ENCODE peak calls at places on chromosomes 12 and 14, in six cellular contexts. One of them, this sample, is unnamed.

GRCh38 chr14:55386037-55386798 is 25.4 kb downstream of the ATG14 start:
- DNase-seq in heart right ventricle: no peak
- DNase-seq in type B pancreatic cell: no peak
- DNase-seq in glutamatergic neuron: no peak
- DNase-seq in cardiac muscle cell: no peak
- DNase-seq in esophagus squamous epithelium: no peak
- DNase-seq in this sample: no peak

GRCh38 chr14:69049675-69050074 is 70.6 kb upstream of the ACTN1 start:
- DNase-seq in heart right ventricle: no peak
- DNase-seq in type B pancreatic cell: no peak
- DNase-seq in glutamatergic neuron: no peak
- DNase-seq in cardiac muscle cell: peak; percentile 95
- DNase-seq in esophagus squamous epithelium: no peak
- DNase-seq in this sample: no peak

GRCh38 chr12:5505116-5505515 is 73.2 kb downstream of the NTF3 start:
- DNase-seq in heart right ventricle: no peak
- DNase-seq in type B pancreatic cell: peak; percentile 18
- DNase-seq in glutamatergic neuron: no peak
- DNase-seq in cardiac muscle cell: no peak
- DNase-seq in esophagus squamous epithelium: no peak
- DNase-seq in this sample: no peak

GRCh38 chr12:109529618-109530300 is 43.5 kb downstream of the MMAB start:
- DNase-seq in heart right ventricle: no peak
- DNase-seq in type B pancreatic cell: no peak
- DNase-seq in glutamatergic neuron: no peak
- DNase-seq in cardiac muscle cell: no peak
- DNase-seq in esophagus squamous epithelium: no peak
- DNase-seq in this sample: no peak

GRCh38 chr12:113059071-113059595 is 2.6 kb downstream of the DTX1 start:
- DNase-seq in heart right ventricle: no peak
- DNase-seq in type B pancreatic cell: no peak
- DNase-seq in glutamatergic neuron: no peak
- DNase-seq in cardiac muscle cell: no peak
- DNase-seq in esophagus squamous epithelium: no peak
- DNase-seq in this sample: no peak

GRCh38 chr14:104968153-104968527 is 10.0 kb downstream of the AHNAK2 start:
- DNase-seq in heart right ventricle: peak; percentile 82
- DNase-seq in type B pancreatic cell: no peak
- DNase-seq in glutamatergic neuron: peak; percentile 52
- DNase-seq in cardiac muscle cell: peak; percentile 72
- DNase-seq in esophagus squamous epithelium: no peak
- DNase-seq in this sample: peak; percentile 57

GRCh38 chr14:102510616-102511520 is 1.3 kb upstream of the ANKRD9 start:
- DNase-seq in heart right ventricle: peak; percentile 59
- DNase-seq in type B pancreatic cell: no peak
- DNase-seq in glutamatergic neuron: peak; percentile 58
- DNase-seq in cardiac muscle cell: peak; percentile 29
- DNase-seq in esophagus squamous epithelium: no peak
- DNase-seq in this sample: peak; percentile 84

GRCh38 chr14:63157195-63157594 is 47.0 kb upstream of the RHOJ start:
- DNase-seq in heart right ventricle: no peak
- DNase-seq in type B pancreatic cell: no peak
- DNase-seq in glutamatergic neuron: no peak
- DNase-seq in cardiac muscle cell: no peak
- DNase-seq in esophagus squamous epithelium: no peak
- DNase-seq in this sample: no peak

GRCh38 chr14:68756071-68756481 is 36.8 kb downstream of the ZFP36L1 start:
- DNase-seq in heart right ventricle: no peak
- DNase-seq in type B pancreatic cell: no peak
- DNase-seq in glutamatergic neuron: no peak
- DNase-seq in cardiac muscle cell: no peak
- DNase-seq in esophagus squamous epithelium: no peak
- DNase-seq in this sample: no peak

GRCh38 chr12:44771485-44771884 is 104.6 kb downstream of the NELL2 start:
- DNase-seq in heart right ventricle: no peak
- DNase-seq in type B pancreatic cell: no peak
- DNase-seq in glutamatergic neuron: no peak
- DNase-seq in cardiac muscle cell: no peak
- DNase-seq in esophagus squamous epithelium: no peak
- DNase-seq in this sample: no peak

GRCh38 chr14:57293851-57294837 is 25.4 kb downstream of the AP5M1 start:
- DNase-seq in heart right ventricle: no peak
- DNase-seq in type B pancreatic cell: no peak
- DNase-seq in glutamatergic neuron: no peak
- DNase-seq in cardiac muscle cell: peak; percentile 35
- DNase-seq in esophagus squamous epithelium: no peak
- DNase-seq in this sample: no peak

GRCh38 chr14:51147183-51147582 is 52.3 kb upstream of the TRIM9 start:
- DNase-seq in heart right ventricle: no peak
- DNase-seq in type B pancreatic cell: no peak
- DNase-seq in glutamatergic neuron: no peak
- DNase-seq in cardiac muscle cell: peak; percentile 62
- DNase-seq in esophagus squamous epithelium: no peak
- DNase-seq in this sample: no peak

GRCh38 chr14:64762044-64763034 is 58.1 kb downstream of the PLEKHG3 start:
- DNase-seq in heart right ventricle: peak; percentile 85
- DNase-seq in type B pancreatic cell: peak; percentile 83
- DNase-seq in glutamatergic neuron: peak; percentile 72
- DNase-seq in cardiac muscle cell: peak; percentile 97
- DNase-seq in esophagus squamous epithelium: no peak
- DNase-seq in this sample: peak; percentile 43

GRCh38 chr14:53696217-53696965 is 260.2 kb downstream of the BMP4 start:
- DNase-seq in heart right ventricle: no peak
- DNase-seq in type B pancreatic cell: no peak
- DNase-seq in glutamatergic neuron: no peak
- DNase-seq in cardiac muscle cell: no peak
- DNase-seq in esophagus squamous epithelium: no peak
- DNase-seq in this sample: no peak

GRCh38 chr14:49586673-49587460 is 687 bp upstream of the RPS29 start:
- DNase-seq in heart right ventricle: peak; percentile 20
- DNase-seq in type B pancreatic cell: no peak
- DNase-seq in glutamatergic neuron: peak; percentile 31
- DNase-seq in cardiac muscle cell: peak; percentile 82
- DNase-seq in esophagus squamous epithelium: no peak
- DNase-seq in this sample: peak; percentile 30

GRCh38 chr14:79369359-79370332 is 841.7 kb downstream of the DIO2 start:
- DNase-seq in heart right ventricle: no peak
- DNase-seq in type B pancreatic cell: no peak
- DNase-seq in glutamatergic neuron: no peak
- DNase-seq in cardiac muscle cell: peak; percentile 95
- DNase-seq in esophagus squamous epithelium: no peak
- DNase-seq in this sample: no peak

GRCh38 chr12:40581889-40582288 is 110.3 kb upstream of the CNTN1 start:
- DNase-seq in heart right ventricle: no peak
- DNase-seq in type B pancreatic cell: no peak
- DNase-seq in glutamatergic neuron: no peak
- DNase-seq in cardiac muscle cell: no peak
- DNase-seq in esophagus squamous epithelium: no peak
- DNase-seq in this sample: no peak

GRCh38 chr12:14885718-14886201 is at the start of gene MGP:
- DNase-seq in heart right ventricle: no peak
- DNase-seq in type B pancreatic cell: no peak
- DNase-seq in glutamatergic neuron: no peak
- DNase-seq in cardiac muscle cell: peak; percentile 98
- DNase-seq in esophagus squamous epithelium: no peak
- DNase-seq in this sample: no peak

GRCh38 chr12:112584266-112584722 is 165.5 kb downstream of the PTPN11 start:
- DNase-seq in heart right ventricle: no peak
- DNase-seq in type B pancreatic cell: no peak
- DNase-seq in glutamatergic neuron: no peak
- DNase-seq in cardiac muscle cell: no peak
- DNase-seq in esophagus squamous epithelium: no peak
- DNase-seq in this sample: no peak

GRCh38 chr14:64187331-64187730 is 106.8 kb downstream of the ESR2 start:
- DNase-seq in heart right ventricle: no peak
- DNase-seq in type B pancreatic cell: no peak
- DNase-seq in glutamatergic neuron: no peak
- DNase-seq in cardiac muscle cell: no peak
- DNase-seq in esophagus squamous epithelium: no peak
- DNase-seq in this sample: no peak

GRCh38 chr12:121026274-121027045 is 10.2 kb upstream of the C12orf43 start:
- DNase-seq in heart right ventricle: no peak
- DNase-seq in type B pancreatic cell: no peak
- DNase-seq in glutamatergic neuron: no peak
- DNase-seq in cardiac muscle cell: peak; percentile 19
- DNase-seq in esophagus squamous epithelium: no peak
- DNase-seq in this sample: no peak

GRCh38 chr12:18250313-18250916 is 10.9 kb upstream of the PIK3C2G start:
- DNase-seq in heart right ventricle: no peak
- DNase-seq in type B pancreatic cell: no peak
- DNase-seq in glutamatergic neuron: no peak
- DNase-seq in cardiac muscle cell: peak; percentile 82
- DNase-seq in esophagus squamous epithelium: no peak
- DNase-seq in this sample: peak; percentile 24

GRCh38 chr12:64452559-64453329 is 824 bp downstream of the TBK1 start:
- DNase-seq in heart right ventricle: no peak
- DNase-seq in type B pancreatic cell: no peak
- DNase-seq in glutamatergic neuron: no peak
- DNase-seq in cardiac muscle cell: peak; percentile 83
- DNase-seq in esophagus squamous epithelium: no peak
- DNase-seq in this sample: no peak

GRCh38 chr12:131381716-131382430 is 329.0 kb upstream of the SFSWAP start:
- DNase-seq in heart right ventricle: no peak
- DNase-seq in type B pancreatic cell: no peak
- DNase-seq in glutamatergic neuron: no peak
- DNase-seq in cardiac muscle cell: no peak
- DNase-seq in esophagus squamous epithelium: no peak
- DNase-seq in this sample: peak; percentile 37

DNA sequence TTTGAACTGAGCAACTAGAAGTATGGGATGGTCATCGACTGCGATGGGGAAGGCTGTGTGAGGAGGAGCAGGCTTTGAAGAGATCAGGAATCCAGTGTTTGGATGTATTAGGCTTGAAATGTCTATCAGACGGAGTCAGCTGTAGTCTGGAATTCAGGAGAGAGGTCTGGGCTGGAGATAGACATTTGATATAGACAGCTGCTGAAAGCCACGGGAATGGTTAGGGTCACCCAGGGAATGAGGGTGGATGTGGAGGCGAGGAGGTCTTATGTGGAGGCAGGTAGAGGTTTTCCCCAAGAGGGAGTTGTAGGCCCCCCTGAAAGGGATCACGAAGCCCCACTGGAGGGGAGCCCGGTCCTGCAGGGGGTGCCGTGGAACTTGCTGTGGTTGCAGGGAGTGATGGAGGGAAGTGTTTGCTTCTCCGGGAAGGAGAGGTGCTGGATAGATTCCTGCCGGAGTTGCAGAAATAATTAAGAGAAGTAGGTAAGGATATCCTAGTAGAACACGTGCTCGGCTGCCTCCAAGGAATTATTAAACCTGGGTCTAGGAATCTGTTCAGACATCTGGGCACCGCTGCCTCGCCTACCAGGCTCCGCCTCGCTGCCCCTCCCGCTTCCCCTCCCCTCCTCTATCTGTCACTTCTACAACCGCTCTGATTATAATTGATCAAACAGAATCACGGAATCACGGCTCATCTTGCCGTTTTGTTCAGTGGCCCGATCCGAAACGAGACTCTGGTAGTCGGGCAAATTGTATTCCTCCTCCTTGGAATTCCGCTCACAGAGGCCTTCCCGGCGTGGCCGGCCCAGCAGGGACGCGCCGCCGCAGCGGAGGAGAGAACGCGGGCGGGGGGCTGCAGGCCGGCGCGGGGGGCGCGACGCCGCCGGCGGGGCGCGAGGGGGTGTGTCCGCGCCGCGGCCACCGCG is 824 bp upstream of the CACNA1C start:
- DNase-seq in heart right ventricle: no peak
- DNase-seq in type B pancreatic cell: no peak
- DNase-seq in glutamatergic neuron: peak; percentile 51
- DNase-seq in cardiac muscle cell: peak; percentile 13
- DNase-seq in esophagus squamous epithelium: no peak
- DNase-seq in this sample: peak; percentile 59
- TF ChIP-seq CTCF in heart right ventricle: peak; percentile 22
- TF ChIP-seq CTCF in type B pancreatic cell: no peak
- TF ChIP-seq CTCF in glutamatergic neuron: no peak
- TF ChIP-seq CTCF in cardiac muscle cell: peak; percentile 13
- TF ChIP-seq CTCF in esophagus squamous epithelium: no peak
- TF ChIP-seq CTCF in this sample: no peak

GRCh38 chr12:68349921-68350606 is 17.9 kb upstream of the MDM1 start:
- DNase-seq in heart right ventricle: no peak
- DNase-seq in type B pancreatic cell: no peak
- DNase-seq in glutamatergic neuron: no peak
- DNase-seq in cardiac muscle cell: no peak
- DNase-seq in esophagus squamous epithelium: no peak
- DNase-seq in this sample: no peak
- TF ChIP-seq CTCF in heart right ventricle: no peak
- TF ChIP-seq CTCF in type B pancreatic cell: no peak
- TF ChIP-seq CTCF in glutamatergic neuron: no peak
- TF ChIP-seq CTCF in cardiac muscle cell: no peak
- TF ChIP-seq CTCF in esophagus squamous epithelium: no peak
- TF ChIP-seq CTCF in this sample: no peak

GRCh38 chr12:32918890-32919791 is 22.6 kb upstream of the PKP2 start:
- DNase-seq in heart right ventricle: no peak
- DNase-seq in type B pancreatic cell: no peak
- DNase-seq in glutamatergic neuron: no peak
- DNase-seq in cardiac muscle cell: peak; percentile 66
- DNase-seq in esophagus squamous epithelium: no peak
- DNase-seq in this sample: peak; percentile 12
- TF ChIP-seq CTCF in heart right ventricle: peak; percentile 60
- TF ChIP-seq CTCF in type B pancreatic cell: peak; percentile 78
- TF ChIP-seq CTCF in glutamatergic neuron: peak; percentile 49
- TF ChIP-seq CTCF in cardiac muscle cell: peak; percentile 58
- TF ChIP-seq CTCF in esophagus squamous epithelium: peak; percentile 41
- TF ChIP-seq CTCF in this sample: peak; percentile 63

DNA sequence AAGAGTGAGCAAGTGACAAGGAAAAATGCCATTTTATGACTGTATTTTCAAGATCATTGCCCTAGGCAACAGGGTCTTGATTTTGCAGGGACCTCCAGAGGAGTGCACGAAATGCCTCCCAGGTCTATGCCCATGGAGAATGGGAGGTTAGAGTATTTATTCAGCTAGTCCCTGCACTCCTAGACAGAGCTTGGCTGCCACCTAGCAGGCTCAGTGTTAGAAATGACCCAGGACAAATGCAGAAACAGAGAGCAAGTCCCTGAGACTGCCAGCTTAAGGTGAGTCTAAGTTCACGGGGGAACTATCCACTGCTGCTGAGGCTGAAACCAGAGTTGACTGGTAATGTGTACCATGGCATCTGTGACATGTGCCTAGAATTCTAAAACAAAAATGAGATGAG is 506.4 kb downstream of the MED13L start:
- DNase-seq in heart right ventricle: peak; percentile 8
- DNase-seq in type B pancreatic cell: no peak
- DNase-seq in glutamatergic neuron: no peak
- DNase-seq in cardiac muscle cell: peak; percentile 5
- DNase-seq in esophagus squamous epithelium: no peak
- DNase-seq in this sample: peak; percentile 8
- TF ChIP-seq CTCF in heart right ventricle: peak; percentile 23
- TF ChIP-seq CTCF in type B pancreatic cell: peak; percentile 47
- TF ChIP-seq CTCF in glutamatergic neuron: no peak
- TF ChIP-seq CTCF in cardiac muscle cell: no peak
- TF ChIP-seq CTCF in esophagus squamous epithelium: no peak
- TF ChIP-seq CTCF in this sample: no peak

GRCh38 chr12:63151898-63152700 is 1.1 kb upstream of the AVPR1A start:
- DNase-seq in heart right ventricle: peak; percentile 15
- DNase-seq in type B pancreatic cell: peak; percentile 72
- DNase-seq in glutamatergic neuron: peak; percentile 70
- DNase-seq in cardiac muscle cell: peak; percentile 50
- DNase-seq in esophagus squamous epithelium: no peak
- DNase-seq in this sample: peak; percentile 67
- TF ChIP-seq CTCF in heart right ventricle: peak; percentile 83
- TF ChIP-seq CTCF in type B pancreatic cell: peak; percentile 91
- TF ChIP-seq CTCF in glutamatergic neuron: peak; percentile 85
- TF ChIP-seq CTCF in cardiac muscle cell: peak; percentile 84
- TF ChIP-seq CTCF in esophagus squamous epithelium: peak; percentile 57
- TF ChIP-seq CTCF in this sample: peak; percentile 84